ENCODE peak calls at places on chromosomes 4 and X, in five cellular contexts. One of them, this sample, is unnamed.

GRCh38 chr4:80507077-80507476 is 171.5 kb downstream of the CFAP299 start:
- DNase-seq in stimulated activated CD8-positive, alpha-beta memory T cell treated with anti-CD3 and anti-CD28 coated beads, Interleukin-15, amount 100 ng/mL, for 4 hours: no peak
- DNase-seq in HFFc6: no peak
- DNase-seq in WTC11: no peak
- DNase-seq in omental fat pad: no peak
- DNase-seq in this sample: no peak

GRCh38 chr4:181566490-181566889 is 676.7 kb upstream of the TENM3 start:
- DNase-seq in stimulated activated CD8-positive, alpha-beta memory T cell treated with anti-CD3 and anti-CD28 coated beads, Interleukin-15, amount 100 ng/mL, for 4 hours: no peak
- DNase-seq in HFFc6: no peak
- DNase-seq in WTC11: no peak
- DNase-seq in omental fat pad: no peak
- DNase-seq in this sample: no peak

GRCh38 chr4:5711479-5712184 is 631 bp downstream of the EVC start:
- DNase-seq in stimulated activated CD8-positive, alpha-beta memory T cell treated with anti-CD3 and anti-CD28 coated beads, Interleukin-15, amount 100 ng/mL, for 4 hours: no peak
- DNase-seq in HFFc6: peak
- DNase-seq in omental fat pad: no peak
- DNase-seq in WTC11: peak
- DNase-seq in this sample: no peak

GRCh38 chr4:184433258-184433892 is 41.0 kb downstream of the IRF2 start:
- DNase-seq in omental fat pad: no peak
- DNase-seq in stimulated activated CD8-positive, alpha-beta memory T cell treated with anti-CD3 and anti-CD28 coated beads, Interleukin-15, amount 100 ng/mL, for 4 hours: no peak
- DNase-seq in HFFc6: no peak
- DNase-seq in WTC11: no peak
- DNase-seq in this sample: no peak

GRCh38 chrX:20060961-20061868 is 55.5 kb downstream of the MAP7D2 start:
- DNase-seq in stimulated activated CD8-positive, alpha-beta memory T cell treated with anti-CD3 and anti-CD28 coated beads, Interleukin-15, amount 100 ng/mL, for 4 hours: no peak
- DNase-seq in HFFc6: no peak
- DNase-seq in WTC11: no peak
- DNase-seq in omental fat pad: no peak
- DNase-seq in this sample: no peak

GRCh38 chr4:161664740-161665139 is 499.1 kb downstream of the FSTL5 start:
- DNase-seq in WTC11: no peak
- DNase-seq in omental fat pad: no peak
- DNase-seq in HFFc6: no peak
- DNase-seq in stimulated activated CD8-positive, alpha-beta memory T cell treated with anti-CD3 and anti-CD28 coated beads, Interleukin-15, amount 100 ng/mL, for 4 hours: no peak
- DNase-seq in this sample: no peak

GRCh38 chr4:1752284-1753041 is 31.1 kb downstream of the TACC3 start:
- DNase-seq in HFFc6: no peak
- DNase-seq in WTC11: no peak
- DNase-seq in omental fat pad: no peak
- DNase-seq in stimulated activated CD8-positive, alpha-beta memory T cell treated with anti-CD3 and anti-CD28 coated beads, Interleukin-15, amount 100 ng/mL, for 4 hours: no peak
- DNase-seq in this sample: no peak

GRCh38 chrX:11438767-11439166 is 145.6 kb downstream of the AMELX start:
- DNase-seq in omental fat pad: no peak
- DNase-seq in WTC11: no peak
- DNase-seq in stimulated activated CD8-positive, alpha-beta memory T cell treated with anti-CD3 and anti-CD28 coated beads, Interleukin-15, amount 100 ng/mL, for 4 hours: no peak
- DNase-seq in HFFc6: no peak
- DNase-seq in this sample: no peak

GRCh38 chr4:101221294-101221693 is 126.0 kb downstream of the PPP3CA start:
- DNase-seq in HFFc6: no peak
- DNase-seq in WTC11: no peak
- DNase-seq in stimulated activated CD8-positive, alpha-beta memory T cell treated with anti-CD3 and anti-CD28 coated beads, Interleukin-15, amount 100 ng/mL, for 4 hours: no peak
- DNase-seq in omental fat pad: no peak
- DNase-seq in this sample: no peak

GRCh38 chrX:55107911-55108310 is 19.1 kb downstream of the PAGE2 start:
- DNase-seq in WTC11: no peak
- DNase-seq in omental fat pad: no peak
- DNase-seq in HFFc6: no peak
- DNase-seq in stimulated activated CD8-positive, alpha-beta memory T cell treated with anti-CD3 and anti-CD28 coated beads, Interleukin-15, amount 100 ng/mL, for 4 hours: no peak
- DNase-seq in this sample: no peak

GRCh38 chrX:22800360-22800759 is 199.4 kb upstream of the DDX53 start:
- DNase-seq in stimulated activated CD8-positive, alpha-beta memory T cell treated with anti-CD3 and anti-CD28 coated beads, Interleukin-15, amount 100 ng/mL, for 4 hours: no peak
- DNase-seq in omental fat pad: no peak
- DNase-seq in WTC11: no peak
- DNase-seq in HFFc6: peak
- DNase-seq in this sample: no peak

GRCh38 chr4:54067163-54067562 is 2.8 kb upstream of the CHIC2 start:
- DNase-seq in omental fat pad: no peak
- DNase-seq in stimulated activated CD8-positive, alpha-beta memory T cell treated with anti-CD3 and anti-CD28 coated beads, Interleukin-15, amount 100 ng/mL, for 4 hours: no peak
- DNase-seq in HFFc6: peak
- DNase-seq in WTC11: no peak
- DNase-seq in this sample: no peak

This sample was measured in cortex of kidney.